ENCODE peak calls at places on chromosomes 11 and 22, in seven cellular contexts. One of them, this sample, is unnamed.

GRCh38 chr11:72411623-72412532 is 22.5 kb downstream of the CLPB start:
- DNase-seq in LoVo: no peak
- DNase-seq in fibroblast of lung: peak
- DNase-seq in H7: no peak
- DNase-seq in cardiac fibroblast: no peak
- DNase-seq in stimulated activated naive CD4-positive, alpha-beta T cell: no peak
- DNase-seq in HEK293T: no peak
- DNase-seq in this sample: no peak

GRCh38 chr22:45881524-45881875 is 95.5 kb downstream of the WNT7B start:
- DNase-seq in fibroblast of lung: no peak
- DNase-seq in stimulated activated naive CD4-positive, alpha-beta T cell: no peak
- DNase-seq in cardiac fibroblast: no peak
- DNase-seq in H7: peak
- DNase-seq in HEK293T: no peak
- DNase-seq in LoVo: no peak
- DNase-seq in this sample: no peak

GRCh38 chr11:94398101-94398500 is 3.1 kb downstream of the GPR83 start:
- DNase-seq in fibroblast of lung: no peak
- DNase-seq in cardiac fibroblast: no peak
- DNase-seq in H7: no peak
- DNase-seq in HEK293T: no peak
- DNase-seq in stimulated activated naive CD4-positive, alpha-beta T cell: no peak
- DNase-seq in LoVo: no peak
- DNase-seq in this sample: no peak

GRCh38 chr11:1573847-1574255 is 1.8 kb upstream of the DUSP8 start:
- DNase-seq in HEK293T: no peak
- DNase-seq in cardiac fibroblast: no peak
- DNase-seq in fibroblast of lung: no peak
- DNase-seq in stimulated activated naive CD4-positive, alpha-beta T cell: no peak
- DNase-seq in H7: peak
- DNase-seq in LoVo: peak
- DNase-seq in this sample: no peak

GRCh38 chr22:37082251-37082650 is 27.3 kb downstream of the TMPRSS6 start:
- DNase-seq in cardiac fibroblast: no peak
- DNase-seq in stimulated activated naive CD4-positive, alpha-beta T cell: no peak
- DNase-seq in fibroblast of lung: no peak
- DNase-seq in LoVo: no peak
- DNase-seq in H7: no peak
- DNase-seq in HEK293T: no peak
- DNase-seq in this sample: no peak

GRCh38 chr11:96012086-96012824 is 88.3 kb upstream of the MTMR2 start:
- DNase-seq in H7: peak
- DNase-seq in HEK293T: peak
- DNase-seq in LoVo: peak
- DNase-seq in fibroblast of lung: peak
- DNase-seq in cardiac fibroblast: peak
- DNase-seq in stimulated activated naive CD4-positive, alpha-beta T cell: peak
- DNase-seq in this sample: peak

GRCh38 chr11:57515332-57516060 is at the start of gene SLC43A1:
- DNase-seq in cardiac fibroblast: peak
- DNase-seq in H7: peak
- DNase-seq in HEK293T: peak
- DNase-seq in stimulated activated naive CD4-positive, alpha-beta T cell: no peak
- DNase-seq in LoVo: peak
- DNase-seq in fibroblast of lung: peak
- DNase-seq in this sample: no peak

GRCh38 chr22:24938741-24939341 is 7.7 kb downstream of the LHFPL7 start:
- DNase-seq in LoVo: peak
- DNase-seq in H7: peak
- DNase-seq in HEK293T: peak
- DNase-seq in stimulated activated naive CD4-positive, alpha-beta T cell: no peak
- DNase-seq in cardiac fibroblast: peak
- DNase-seq in fibroblast of lung: peak
- DNase-seq in this sample: no peak

GRCh38 chr11:19433791-19434190 is 193.0 kb upstream of the E2F8 start:
- DNase-seq in cardiac fibroblast: no peak
- DNase-seq in HEK293T: no peak
- DNase-seq in fibroblast of lung: no peak
- DNase-seq in H7: no peak
- DNase-seq in LoVo: no peak
- DNase-seq in stimulated activated naive CD4-positive, alpha-beta T cell: no peak
- DNase-seq in this sample: no peak

GRCh38 chr22:45265546-45265945 is 19.2 kb upstream of the UPK3A start:
- DNase-seq in cardiac fibroblast: no peak
- DNase-seq in stimulated activated naive CD4-positive, alpha-beta T cell: no peak
- DNase-seq in HEK293T: no peak
- DNase-seq in LoVo: no peak
- DNase-seq in H7: no peak
- DNase-seq in fibroblast of lung: peak
- DNase-seq in this sample: no peak

GRCh38 chr11:47104337-47104950 is 72.2 kb downstream of the ARFGAP2 start:
- DNase-seq in cardiac fibroblast: peak
- DNase-seq in stimulated activated naive CD4-positive, alpha-beta T cell: no peak
- DNase-seq in fibroblast of lung: peak
- DNase-seq in H7: peak
- DNase-seq in LoVo: no peak
- DNase-seq in HEK293T: no peak
- DNase-seq in this sample: no peak

GRCh38 chr11:30855383-30856006 is 269.3 kb upstream of the MPPED2 start:
- DNase-seq in LoVo: no peak
- DNase-seq in fibroblast of lung: peak
- DNase-seq in cardiac fibroblast: peak
- DNase-seq in H7: no peak
- DNase-seq in HEK293T: no peak
- DNase-seq in stimulated activated naive CD4-positive, alpha-beta T cell: no peak
- DNase-seq in this sample: no peak

GRCh38 chr11:35231074-35231473 is 92.1 kb downstream of the CD44 start:
- DNase-seq in HEK293T: no peak
- DNase-seq in cardiac fibroblast: no peak
- DNase-seq in H7: no peak
- DNase-seq in LoVo: no peak
- DNase-seq in stimulated activated naive CD4-positive, alpha-beta T cell: no peak
- DNase-seq in fibroblast of lung: no peak
- DNase-seq in this sample: no peak

GRCh38 chr11:121035169-121035755 is 11.4 kb downstream of the TBCEL start:
- DNase-seq in stimulated activated naive CD4-positive, alpha-beta T cell: no peak
- DNase-seq in fibroblast of lung: no peak
- DNase-seq in LoVo: no peak
- DNase-seq in H7: no peak
- DNase-seq in HEK293T: no peak
- DNase-seq in cardiac fibroblast: no peak
- DNase-seq in this sample: no peak

GRCh38 chr11:1269957-1270356 is 39.5 kb downstream of the TOLLIP start:
- DNase-seq in LoVo: no peak
- DNase-seq in H7: no peak
- DNase-seq in cardiac fibroblast: no peak
- DNase-seq in fibroblast of lung: no peak
- DNase-seq in stimulated activated naive CD4-positive, alpha-beta T cell: no peak
- DNase-seq in HEK293T: no peak
- DNase-seq in this sample: no peak

GRCh38 chr11:19552100-19552499 is 160.5 kb upstream of the NAV2 start:
- DNase-seq in H7: no peak
- DNase-seq in HEK293T: no peak
- DNase-seq in LoVo: no peak
- DNase-seq in fibroblast of lung: no peak
- DNase-seq in stimulated activated naive CD4-positive, alpha-beta T cell: no peak
- DNase-seq in cardiac fibroblast: no peak
- DNase-seq in this sample: no peak

GRCh38 chr11:75802913-75803820 is 11.8 kb upstream of the UVRAG start:
- DNase-seq in stimulated activated naive CD4-positive, alpha-beta T cell: peak
- DNase-seq in H7: peak
- DNase-seq in LoVo: peak
- DNase-seq in fibroblast of lung: peak
- DNase-seq in HEK293T: peak
- DNase-seq in cardiac fibroblast: peak
- DNase-seq in this sample: peak

GRCh38 chr22:41598081-41598480 is 8.4 kb upstream of the PMM1 start:
- DNase-seq in H7: no peak
- DNase-seq in cardiac fibroblast: peak
- DNase-seq in HEK293T: no peak
- DNase-seq in LoVo: no peak
- DNase-seq in fibroblast of lung: peak
- DNase-seq in stimulated activated naive CD4-positive, alpha-beta T cell: no peak
- DNase-seq in this sample: no peak

GRCh38 chr22:44682556-44683168 is 19.3 kb upstream of the PRR5 start:
- DNase-seq in HEK293T: no peak
- DNase-seq in LoVo: no peak
- DNase-seq in stimulated activated naive CD4-positive, alpha-beta T cell: no peak
- DNase-seq in fibroblast of lung: no peak
- DNase-seq in cardiac fibroblast: no peak
- DNase-seq in H7: no peak
- DNase-seq in this sample: no peak

GRCh38 chr11:2213384-2213842 is 41.8 kb upstream of the TH start:
- DNase-seq in H7: peak
- DNase-seq in fibroblast of lung: no peak
- DNase-seq in cardiac fibroblast: no peak
- DNase-seq in HEK293T: no peak
- DNase-seq in LoVo: no peak
- DNase-seq in stimulated activated naive CD4-positive, alpha-beta T cell: no peak
- DNase-seq in this sample: no peak

GRCh38 chr22:38505595-38506117 is 455 bp downstream of the DDX17 start:
- DNase-seq in cardiac fibroblast: peak
- DNase-seq in HEK293T: peak
- DNase-seq in LoVo: peak
- DNase-seq in stimulated activated naive CD4-positive, alpha-beta T cell: no peak
- DNase-seq in fibroblast of lung: peak
- DNase-seq in H7: peak
- DNase-seq in this sample: no peak

GRCh38 chr11:118283311-118283636 is 19.2 kb upstream of the MPZL2 start:
- DNase-seq in LoVo: peak
- DNase-seq in stimulated activated naive CD4-positive, alpha-beta T cell: no peak
- DNase-seq in HEK293T: no peak
- DNase-seq in cardiac fibroblast: no peak
- DNase-seq in fibroblast of lung: no peak
- DNase-seq in H7: no peak
- DNase-seq in this sample: no peak

GRCh38 chr22:39174498-39175120 is 22.1 kb upstream of the CBX7 start:
- DNase-seq in H7: peak
- DNase-seq in stimulated activated naive CD4-positive, alpha-beta T cell: peak
- DNase-seq in cardiac fibroblast: peak
- DNase-seq in LoVo: peak
- DNase-seq in fibroblast of lung: peak
- DNase-seq in HEK293T: peak
- DNase-seq in this sample: peak

GRCh38 chr11:83641511-83641910 is 355.3 kb upstream of the CCDC90B start:
- DNase-seq in HEK293T: no peak
- DNase-seq in H7: no peak
- DNase-seq in stimulated activated naive CD4-positive, alpha-beta T cell: no peak
- DNase-seq in fibroblast of lung: peak
- DNase-seq in cardiac fibroblast: peak
- DNase-seq in LoVo: no peak
- DNase-seq in this sample: no peak

GRCh38 chr22:19523240-19524169 is 705 bp downstream of the CLDN5 start:
- DNase-seq in HEK293T: no peak
- DNase-seq in fibroblast of lung: peak
- DNase-seq in cardiac fibroblast: peak
- DNase-seq in stimulated activated naive CD4-positive, alpha-beta T cell: no peak
- DNase-seq in H7: peak
- DNase-seq in LoVo: no peak
- DNase-seq in this sample: no peak

GRCh38 chr11:64358907-64359711 is at the start of gene RPS6KA4:
- DNase-seq in stimulated activated naive CD4-positive, alpha-beta T cell: no peak
- DNase-seq in fibroblast of lung: peak
- DNase-seq in LoVo: peak
- DNase-seq in cardiac fibroblast: peak
- DNase-seq in HEK293T: peak
- DNase-seq in H7: peak
- DNase-seq in this sample: no peak

GRCh38 chr11:114057605-114058004 is 1.9 kb upstream of the ZBTB16 start:
- DNase-seq in HEK293T: no peak
- DNase-seq in LoVo: no peak
- DNase-seq in fibroblast of lung: no peak
- DNase-seq in H7: no peak
- DNase-seq in stimulated activated naive CD4-positive, alpha-beta T cell: no peak
- DNase-seq in cardiac fibroblast: no peak
- DNase-seq in this sample: no peak

GRCh38 chr11:82826526-82826925 is 73.7 kb downstream of the PRCP start:
- DNase-seq in H7: no peak
- DNase-seq in cardiac fibroblast: peak
- DNase-seq in stimulated activated naive CD4-positive, alpha-beta T cell: no peak
- DNase-seq in fibroblast of lung: no peak
- DNase-seq in LoVo: no peak
- DNase-seq in HEK293T: no peak
- DNase-seq in this sample: no peak

GRCh38 chr11:29005401-29005980 is 897.3 kb downstream of the METTL15 start:
- DNase-seq in cardiac fibroblast: no peak
- DNase-seq in fibroblast of lung: no peak
- DNase-seq in LoVo: no peak
- DNase-seq in HEK293T: no peak
- DNase-seq in H7: peak
- DNase-seq in stimulated activated naive CD4-positive, alpha-beta T cell: no peak
- DNase-seq in this sample: no peak

This sample was measured in pulmonary artery endothelial cell.